ENCODE peak calls at places on chromosomes 16 and 17, in seven cellular contexts. S is thyroid gland, F is M059J, W is NCI-H526 treated with DMSO at 0.1 percent for 48 hours, X is T-helper 1 cell, L is SIG-M5, D is cardiac muscle cell. K is an unnamed sample.

GRCh38 chr17:73232587-73233373 is 28.9 kb downstream of the CPSF4L start:
- DNase-seq in W (no peak), F (peak; percentile 59), S (peak; percentile 46), D (peak; percentile 41), L (no peak), X (no peak), K (peak; percentile 54)

GRCh38 chr17:2782030-2782429 is 14.2 kb upstream of the RAP1GAP2 start:
- DNase-seq in W (no peak), L (no peak), X (no peak), F (peak; percentile 69), D (peak; percentile 57), S (no peak), K (no peak)

GRCh38 chr16:85979605-85980004 is 80.6 kb downstream of the IRF8 start:
- DNase-seq in F (no peak), W (no peak), D (no peak), S (no peak), X (no peak), L (no peak), K (no peak)

GRCh38 chr17:29582767-29583166 is 6.7 kb downstream of the GIT1 start:
- DNase-seq in F (no peak), S (no peak), D (no peak), X (no peak), W (no peak), L (no peak), K (no peak)

GRCh38 chr17:58679263-58680037 is 12.4 kb downstream of the TEX14 start:
- DNase-seq in S (no peak), L (no peak), W (peak; percentile 28), D (peak; percentile 90), X (no peak), F (peak; percentile 56), K (no peak)

GRCh38 chr16:27174007-27174406 is 29.3 kb upstream of the KDM8 start:
- DNase-seq in F (peak; percentile 31), X (peak; percentile 26), W (peak; percentile 82), S (no peak), L (no peak), D (no peak), K (no peak)

GRCh38 chr16:27722892-27723450 is 173.0 kb downstream of the KATNIP start:
- DNase-seq in D (no peak), X (no peak), L (no peak), W (no peak), F (no peak), S (peak; percentile 51), K (no peak)

GRCh38 chr16:56116577-56116964 is 74.7 kb upstream of the GNAO1 start:
- DNase-seq in L (no peak), F (no peak), X (no peak), D (no peak), S (no peak), W (no peak), K (no peak)

GRCh38 chr16:66357523-66357928 is 9.0 kb upstream of the CDH5 start:
- DNase-seq in W (no peak), D (peak; percentile 90), S (peak; percentile 69), X (no peak), F (peak; percentile 87), L (no peak), K (peak; percentile 57)

GRCh38 chr16:80317132-80318098 is 223.4 kb upstream of the DYNLRB2 start:
- DNase-seq in W (no peak), F (peak; percentile 22), X (no peak), D (no peak), S (no peak), L (no peak), K (no peak)

GRCh38 chr16:67786491-67786890 is 19.9 kb downstream of the RANBP10 start:
- DNase-seq in D (no peak), F (no peak), W (no peak), L (no peak), X (no peak), S (no peak), K (no peak)

GRCh38 chr17:82412535-82413520 is 5.3 kb upstream of the HEXD start:
- DNase-seq in W (no peak), L (no peak), D (no peak), X (no peak), S (no peak), F (no peak), K (peak; percentile 68)

GRCh38 chr17:57256708-57257112 is 387 bp downstream of the MSI2 start:
- DNase-seq in W (no peak), L (no peak), S (peak; percentile 36), D (peak; percentile 29), F (peak; percentile 29), X (peak; percentile 21), K (peak; percentile 49)

GRCh38 chr16:30053376-30054015 is 12.1 kb upstream of the ALDOA start:
- DNase-seq in F (peak; percentile 90), D (peak; percentile 77), S (no peak), L (no peak), W (no peak), X (no peak), K (no peak)

GRCh38 chr16:2428051-2428786 is 1.0 kb upstream of the CCNF start:
- DNase-seq in X (no peak), L (no peak), S (peak; percentile 32), W (no peak), D (peak; percentile 38), F (peak; percentile 27), K (peak; percentile 58)

GRCh38 chr17:2814499-2815341 is 18.5 kb downstream of the RAP1GAP2 start:
- DNase-seq in S (no peak), L (no peak), W (no peak), X (peak; percentile 91), D (no peak), F (peak; percentile 56), K (peak; percentile 36)

GRCh38 chr17:6823011-6823442 is 8.5 kb downstream of the TEKT1 start:
- DNase-seq in F (peak; percentile 78), L (no peak), S (no peak), X (no peak), D (peak; percentile 75), W (no peak), K (no peak)

GRCh38 chr17:64964796-64965195 is 45.5 kb upstream of the LRRC37A3 start:
- DNase-seq in D (no peak), F (peak; percentile 90), X (no peak), S (no peak), W (no peak), L (no peak), K (no peak)

GRCh38 chr17:82882715-82883446 is 43.1 kb upstream of the ZNF750 start:
- DNase-seq in S (no peak), L (no peak), D (no peak), F (no peak), W (no peak), X (peak; percentile 86), K (peak; percentile 95)

K was measured in body of pancreas.